ENCODE peak calls at places on chromosomes 5 and 9, in four cellular contexts. W is H1, U is GM12878, O is HepG2. C is an unnamed sample.

GRCh38 chr5:65769539-65769938 is 47.5 kb downstream of the NLN start:
- DNase-seq in O (no peak), U (no peak), W (no peak), C (peak)

GRCh38 chr5:150801117-150801927 is 22.8 kb downstream of the SMIM3 start:
- DNase-seq in U (no peak), W (peak), O (peak), C (peak)

GRCh38 chr5:137616046-137616445 is 116.9 kb upstream of the SPOCK1 start:
- DNase-seq in U (no peak), W (no peak), O (no peak), C (no peak)

GRCh38 chr5:84168841-84169240 is 215.8 kb downstream of the EDIL3 start:
- DNase-seq in O (no peak), U (no peak), W (no peak), C (no peak)

GRCh38 chr5:35073168-35073567 is 25.4 kb upstream of the AGXT2 start:
- DNase-seq in U (no peak), W (no peak), O (no peak), C (no peak)

GRCh38 chr9:35749515-35750255 is 598 bp downstream of the RGP1 start:
- DNase-seq in O (no peak), W (no peak), U (no peak), C (no peak)

GRCh38 chr9:214488-215448 is at the start of gene DOCK8:
- DNase-seq in U (no peak), O (peak), W (peak), C (peak)

GRCh38 chr9:126112135-126112720 is 214.4 kb upstream of the MVB12B start:
- DNase-seq in U (no peak), W (no peak), O (no peak), C (no peak)

GRCh38 chr5:61768692-61769281 is 436.7 kb downstream of the ZSWIM6 start:
- DNase-seq in U (no peak), W (peak), O (peak), C (peak)

GRCh38 chr9:36866840-36867239 is 167.2 kb downstream of the PAX5 start:
- DNase-seq in O (peak), U (no peak), W (no peak), C (peak)

GRCh38 chr5:75753182-75753581 is 35.9 kb upstream of the POC5 start:
- DNase-seq in U (no peak), O (no peak), W (no peak), C (no peak)

GRCh38 chr5:37254581-37254980 is 5.4 kb upstream of the CPLANE1 start:
- DNase-seq in W (no peak), U (no peak), O (no peak), C (no peak)

GRCh38 chr5:58358436-58358835 is 101.5 kb downstream of the PLK2 start:
- DNase-seq in U (no peak), W (no peak), O (no peak), C (no peak)

GRCh38 chr9:98899399-98900056 is 44.2 kb upstream of the COL15A1 start:
- DNase-seq in O (no peak), U (no peak), W (no peak), C (no peak)

GRCh38 chr5:113678924-113679575 is 165.6 kb downstream of the YTHDC2 start:
- DNase-seq in U (peak), W (peak), O (peak), C (peak)

GRCh38 chr5:138843789-138844461 is 31.2 kb downstream of the LRRTM2 start:
- DNase-seq in U (no peak), W (no peak), O (no peak), C (no peak)

GRCh38 chr5:120199559-120199958 is 264.5 kb upstream of the PRR16 start:
- DNase-seq in O (no peak), U (no peak), W (no peak), C (no peak)

GRCh38 chr9:125843646-125844045 is 96.5 kb downstream of the PBX3 start:
- DNase-seq in W (no peak), U (no peak), O (no peak), C (no peak)

GRCh38 chr9:70466976-70467551 is 52.6 kb upstream of the KLF9 start:
- DNase-seq in U (no peak), W (no peak), O (no peak), C (no peak)

GRCh38 chr5:167982-168660 is 23.2 kb upstream of the LRRC14B start:
- DNase-seq in U (no peak), W (no peak), O (no peak), C (no peak)

GRCh38 chr9:129285382-129285781 is 107.3 kb upstream of the IER5L start:
- DNase-seq in U (no peak), O (no peak), W (no peak), C (no peak)

GRCh38 chr5:180161420-180162303 is 47.3 kb downstream of the RASGEF1C start:
- DNase-seq in O (peak), U (no peak), W (no peak), C (no peak)

GRCh38 chr5:178149199-178149932 is 4.3 kb downstream of the NHP2 start:
- DNase-seq in W (no peak), O (no peak), U (no peak), C (no peak)

GRCh38 chr9:129517006-129517405 is 103.9 kb downstream of the C9orf50 start:
- DNase-seq in W (no peak), O (no peak), U (no peak), C (no peak)

GRCh38 chr5:83718195-83718825 is 2.3 kb downstream of the HAPLN1 start:
- DNase-seq in W (no peak), U (no peak), O (peak), C (peak)

GRCh38 chr9:135067091-135067710 is 20.3 kb upstream of the OLFM1 start:
- DNase-seq in W (no peak), U (no peak), O (no peak), C (no peak)

GRCh38 chr9:78296208-78296892 is 575 bp upstream of the PSAT1 start:
- DNase-seq in O (peak), W (peak), U (no peak), C (peak)

GRCh38 chr5:142327111-142327842 is 2.5 kb upstream of the SPRY4 start:
- DNase-seq in O (no peak), U (no peak), W (no peak), C (no peak)

GRCh38 chr5:14039063-14039462 is 94.6 kb upstream of the DNAH5 start:
- DNase-seq in U (no peak), W (no peak), O (peak), C (no peak)

GRCh38 chr5:89560724-89561123 is 677.7 kb upstream of the MEF2C start:
- DNase-seq in W (no peak), O (no peak), U (no peak), C (no peak)

GRCh38 chr9:98654247-98654646 is 54.5 kb downstream of the GABBR2 start:
- DNase-seq in U (no peak), W (no peak), O (no peak), C (no peak)

GRCh38 chr5:12141496-12141895 is 237.2 kb upstream of the CTNND2 start:
- DNase-seq in U (no peak), O (no peak), W (no peak), C (no peak)

GRCh38 chr5:135221187-135221473 is 177.9 kb downstream of the MACROH2A1 start:
- DNase-seq in W (no peak), U (no peak), O (no peak), C (no peak)

GRCh38 chr5:134517553-134517952 is 7.9 kb upstream of the JADE2 start:
- DNase-seq in U (no peak), O (no peak), W (no peak), C (no peak)

GRCh38 chr5:142325677-142326479 is 1.1 kb upstream of the SPRY4 start:
- DNase-seq in U (no peak), O (peak), W (peak), C (peak)

GRCh38 chr9:38619556-38620447 is 594 bp downstream of the ANKRD18A start:
- DNase-seq in U (no peak), W (peak), O (peak), C (peak)

GRCh38 chr5:77645158-77645994 is 6.9 kb upstream of the OTP start:
- DNase-seq in O (peak), W (peak), U (no peak), C (peak)

GRCh38 chr9:114072181-114073140 is 5.6 kb downstream of the AMBP start:
- DNase-seq in W (no peak), U (no peak), O (no peak), C (no peak)

GRCh38 chr9:121956808-121957207 is 136.3 kb downstream of the TTLL11 start:
- DNase-seq in U (no peak), O (no peak), W (no peak), C (no peak)

GRCh38 chr5:149671544-149671943 is 58.6 kb upstream of the PPARGC1B start:
- DNase-seq in U (no peak), O (no peak), W (no peak), C (peak)

GRCh38 chr5:166957763-166958162 is 1333.7 kb upstream of the WWC1 start:
- DNase-seq in O (no peak), W (no peak), U (no peak), C (no peak)

GRCh38 chr5:166962470-166962869 is 1329.0 kb upstream of the WWC1 start:
- DNase-seq in U (no peak), W (no peak), O (no peak), C (no peak)

GRCh38 chr5:166961938-166962337 is 1329.5 kb upstream of the WWC1 start:
- DNase-seq in U (no peak), W (no peak), O (no peak), C (no peak)

GRCh38 chr5:166961028-166961427 is 1330.4 kb upstream of the WWC1 start:
- DNase-seq in W (no peak), O (no peak), U (no peak), C (no peak)
- TF ChIP-seq CTCF in W (peak), O (peak), U (no peak), C (peak)

DNA sequence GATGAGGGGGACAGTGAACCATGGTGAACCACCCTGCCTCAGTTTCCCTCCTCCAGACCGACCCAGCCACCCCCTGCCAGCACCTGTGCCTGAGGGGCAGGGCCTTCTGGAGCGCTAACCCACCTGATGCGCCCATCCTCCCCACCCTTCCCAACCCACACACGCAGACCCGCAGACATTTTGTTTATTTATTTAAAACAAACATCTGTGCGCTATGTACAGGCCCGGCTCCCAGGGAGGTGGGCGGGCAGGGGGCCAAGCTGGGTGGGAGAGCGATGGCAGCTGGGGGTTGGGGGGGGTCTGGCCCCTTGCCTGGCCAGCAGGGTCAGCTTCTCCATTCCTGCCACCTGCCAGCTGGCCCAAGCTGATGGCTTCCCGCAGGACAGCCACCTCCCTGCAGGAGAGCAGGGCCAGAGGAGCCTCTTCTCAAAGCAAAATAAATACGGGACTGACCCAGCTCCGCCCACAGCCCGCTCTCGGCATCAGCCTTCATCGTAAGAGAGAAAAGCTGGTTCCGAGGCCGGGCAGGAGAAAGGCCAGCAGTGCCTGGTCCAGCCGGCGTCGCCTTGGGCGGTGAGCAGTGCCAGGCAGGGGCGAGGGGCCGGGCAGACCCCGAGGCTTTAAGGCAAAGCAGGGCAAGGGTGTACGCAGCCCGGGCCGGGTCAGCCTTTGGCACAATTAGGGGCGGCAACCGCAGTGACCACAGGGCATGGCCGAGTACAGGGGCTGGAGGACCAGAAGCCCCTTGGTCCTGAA is 10.9 kb upstream of the CLIC3 start:
- DNase-seq in W (no peak), O (no peak), U (no peak), C (no peak)
- TF ChIP-seq CEBPB in W (no peak), O (no peak), U (no peak), C (no peak)

GRCh38 chr5:9392625-9393024 is 153.2 kb downstream of the SEMA5A start:
- DNase-seq in U (no peak), O (no peak), W (no peak), C (no peak)
- TF ChIP-seq HDAC2 in U (no peak), O (no peak), W (no peak), C (no peak)

GRCh38 chr5:80654054-80654390 is 430 bp upstream of the MSH3 start:
- DNase-seq in U (no peak), W (no peak), O (peak), C (peak)

GRCh38 chr5:80659111-80659510 is 4.3 kb upstream of the DHFR start:
- DNase-seq in O (no peak), W (no peak), U (no peak), C (no peak)

GRCh38 chr5:80655231-80655784 is 525 bp upstream of the DHFR start:
- DNase-seq in U (no peak), O (peak), W (no peak), C (no peak)

GRCh38 chr5:80654391-80655230 is at the start of the genes DHFR and MSH3:
- DNase-seq in O (peak), W (peak), U (peak), C (peak)

GRCh38 chr5:80656425-80656824 is 1.6 kb upstream of the DHFR start:
- DNase-seq in W (no peak), U (no peak), O (peak), C (peak)
- TF ChIP-seq CTCF in W (peak), U (peak), O (peak), C (no peak)

GRCh38 chr5:96148376-96148775 is 186.7 kb upstream of the ELL2 start:
- DNase-seq in U (no peak), W (no peak), O (no peak), C (no peak)

GRCh38 chr5:96151891-96152290 is 190.2 kb upstream of the ELL2 start:
- DNase-seq in U (no peak), W (no peak), O (no peak), C (no peak)

GRCh38 chr5:96150007-96150406 is 188.4 kb upstream of the ELL2 start:
- DNase-seq in U (no peak), O (no peak), W (no peak), C (no peak)

GRCh38 chr5:96149021-96149420 is 187.4 kb upstream of the ELL2 start:
- DNase-seq in O (no peak), W (no peak), U (no peak), C (no peak)

GRCh38 chr5:96149546-96149945 is 187.9 kb upstream of the ELL2 start:
- DNase-seq in O (no peak), U (no peak), W (no peak), C (peak)
- TF ChIP-seq CEBPB in O (no peak), U (no peak), W (no peak), C (no peak)